ENCODE peak calls at places on chromosomes 4 and X, in seven cellular contexts. G is uterus, T is NB4, B is thyroid gland, I is lower leg skin, M is stomach, D is H1. W is an unnamed sample.
A peak's percentile ranks its signal among the peaks of the same experiment; 100 is the strongest.

GRCh38 chrX:118350715-118351114 is 4.8 kb downstream of the WDR44 start:
- DNase-seq in T (peak; percentile 52), I (no peak), G (no peak), M (no peak), B (no peak), D (no peak), W (no peak)

GRCh38 chr4:176205299-176205698 is 9.9 kb upstream of the SPATA4 start:
- DNase-seq in M (no peak), G (no peak), I (no peak), T (no peak), D (no peak), B (no peak), W (no peak)

GRCh38 chr4:963276-964225 is 9.8 kb downstream of the DGKQ start:
- DNase-seq in M (no peak), D (no peak), G (no peak), T (no peak), I (peak; percentile 85), B (no peak), W (no peak)

GRCh38 chrX:55007633-55008032 is 7.5 kb downstream of the APEX2 start:
- DNase-seq in I (no peak), M (peak; percentile 51), D (no peak), B (no peak), T (no peak), G (peak; percentile 51), W (no peak)

GRCh38 chr4:57865264-57865663 is 755.1 kb upstream of the IGFBP7 start:
- DNase-seq in M (no peak), G (no peak), B (no peak), T (no peak), D (no peak), I (no peak), W (no peak)

GRCh38 chr4:22607382-22607781 is 85.4 kb upstream of the GBA3 start:
- DNase-seq in T (peak; percentile 70), D (no peak), M (peak; percentile 61), I (no peak), G (no peak), B (peak; percentile 67), W (no peak)

GRCh38 chrX:154775611-154776349 is 13.1 kb downstream of the DKC1 start:
- DNase-seq in M (no peak), D (no peak), B (peak; percentile 91), G (no peak), T (peak; percentile 55), I (no peak), W (no peak)

GRCh38 chrX:133638285-133638684 is 223.0 kb upstream of the GPC4 start:
- DNase-seq in M (peak; percentile 35), I (no peak), D (no peak), G (no peak), B (no peak), T (no peak), W (no peak)

GRCh38 chrX:85544609-85545008 is 165.1 kb upstream of the POF1B start:
- DNase-seq in B (no peak), M (no peak), D (no peak), G (no peak), T (peak; percentile 0), I (no peak), W (no peak)

GRCh38 chr4:83876047-83876446 is 340.1 kb downstream of the GPAT3 start:
- DNase-seq in I (no peak), M (no peak), T (no peak), D (no peak), B (no peak), G (no peak), W (no peak)

DNA sequence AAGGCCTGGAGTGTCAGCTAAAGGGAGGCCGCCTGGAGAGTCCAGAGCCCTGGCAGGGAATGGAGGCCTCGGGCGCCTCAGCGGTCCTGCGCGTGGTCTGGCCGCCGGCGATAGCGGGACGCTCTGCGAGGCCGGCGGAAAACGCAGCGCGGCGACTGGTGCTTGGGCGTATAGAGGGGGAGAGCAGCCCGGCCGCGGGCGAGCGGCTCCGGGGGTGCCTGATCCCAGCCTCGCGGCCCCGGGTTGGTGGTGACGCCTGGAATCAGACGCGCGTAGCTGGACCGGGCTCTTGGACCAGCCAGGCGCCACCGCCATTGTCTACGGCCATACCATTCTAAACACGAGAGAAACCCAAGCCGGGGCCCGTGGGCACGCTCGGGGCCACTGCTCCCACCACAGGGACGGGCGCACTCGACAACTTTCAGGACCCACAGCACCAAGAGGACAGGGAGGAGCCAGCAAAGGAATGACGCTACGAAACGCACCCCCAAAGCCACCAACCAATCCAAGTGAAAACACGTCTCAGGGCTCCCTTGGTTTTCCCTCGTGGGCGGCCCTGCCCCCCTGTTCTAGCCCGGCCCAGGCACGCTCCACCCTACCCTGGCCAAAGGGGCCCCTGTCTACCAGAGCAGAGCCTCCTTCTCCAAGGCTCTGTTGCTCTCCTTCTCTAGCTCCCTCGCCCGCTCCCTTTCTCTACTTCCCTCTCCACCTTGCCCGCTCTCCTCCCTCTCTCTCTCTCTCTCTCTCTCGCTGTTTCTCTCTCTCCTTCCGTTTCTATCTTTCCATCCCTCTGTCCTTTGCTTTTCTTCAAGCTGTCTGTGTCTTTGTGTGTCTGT is 7.8 kb downstream of the FRG2 start:
- DNase-seq in G (no peak), I (no peak), D (peak; percentile 68), B (no peak), T (no peak), M (no peak), W (no peak)
- H3K4me3 ChIP-seq in G (no peak overlapping the region), I (no peak overlapping the region), D (no peak overlapping the region), B (no peak overlapping the region), T (no peak overlapping the region), M (no peak overlapping the region), W (no peak overlapping the region)

DNA sequence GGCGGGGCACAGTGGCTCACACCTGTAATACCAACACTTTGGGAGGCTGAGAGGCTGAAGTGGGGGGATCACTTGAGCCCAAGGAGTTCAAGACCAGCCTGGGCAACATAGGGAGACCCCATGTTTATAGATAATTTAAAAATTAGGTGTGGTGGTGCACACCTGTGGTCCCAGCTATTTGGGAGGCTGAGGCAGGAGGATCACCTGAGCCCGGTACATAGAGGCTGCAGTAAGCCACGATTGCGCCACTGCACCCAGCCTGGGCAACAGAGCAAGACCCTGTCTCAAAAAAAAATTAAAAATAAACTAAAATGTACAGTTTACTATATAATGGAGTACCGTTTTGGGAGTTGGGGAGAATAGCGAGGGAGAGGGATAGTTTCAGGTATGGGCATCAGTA is 4.2 kb downstream of the STAG2 start:
- DNase-seq in B (no peak), G (no peak), I (no peak), D (no peak), M (no peak), T (no peak), W (no peak)
- TF ChIP-seq POLR2A in B (no peak), G (no peak), I (no peak), D (no peak), M (no peak), T (no peak), W (no peak)

GRCh38 chrX:27964432-27964831 is 16.8 kb downstream of the DCAF8L1 start:
- DNase-seq in G (no peak), B (no peak), T (no peak), M (no peak), D (no peak), I (no peak), W (no peak)
- H3K4me3 ChIP-seq in G (no peak overlapping the region), B (no peak overlapping the region), T (no peak overlapping the region), M (no peak overlapping the region), D (no peak overlapping the region), I (no peak overlapping the region), W (no peak overlapping the region)

GRCh38 chr4:173328236-173328901 is 5.8 kb downstream of the HMGB2 start:
- DNase-seq in G (no peak), T (no peak), B (no peak), I (no peak), D (no peak), M (no peak), W (no peak)
- TF ChIP-seq POLR2A in G (no peak), T (no peak), B (no peak), I (no peak), D (no peak), M (no peak), W (no peak)

DNA sequence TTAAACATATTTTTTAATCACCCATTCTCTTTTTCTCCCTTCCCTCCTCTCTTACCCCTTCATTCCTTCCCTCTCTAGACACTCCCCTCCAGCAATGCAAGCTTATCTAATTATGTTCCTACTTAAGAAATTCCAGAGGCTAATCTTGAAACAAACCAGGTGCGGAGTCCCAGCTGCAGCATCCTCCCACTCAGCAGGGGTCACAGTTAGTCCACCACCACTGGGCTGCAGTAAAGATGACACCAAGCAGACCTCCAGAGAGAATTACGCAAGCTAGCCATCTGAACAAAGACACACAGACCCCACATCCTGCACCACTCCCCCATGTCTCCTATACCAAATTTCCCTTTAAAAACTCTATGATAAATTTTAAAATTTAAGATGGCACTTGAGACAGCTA is 13.9 kb upstream of the SEC24B start:
- DNase-seq in G (peak; percentile 28), T (peak; percentile 76), M (no peak), B (no peak), D (no peak), I (no peak), W (no peak)
- H3K4me3 ChIP-seq in G (no peak overlapping the region), T (no peak overlapping the region), M (no peak overlapping the region), B (no peak overlapping the region), D (no peak overlapping the region), I (no peak overlapping the region), W (no peak overlapping the region)

DNA sequence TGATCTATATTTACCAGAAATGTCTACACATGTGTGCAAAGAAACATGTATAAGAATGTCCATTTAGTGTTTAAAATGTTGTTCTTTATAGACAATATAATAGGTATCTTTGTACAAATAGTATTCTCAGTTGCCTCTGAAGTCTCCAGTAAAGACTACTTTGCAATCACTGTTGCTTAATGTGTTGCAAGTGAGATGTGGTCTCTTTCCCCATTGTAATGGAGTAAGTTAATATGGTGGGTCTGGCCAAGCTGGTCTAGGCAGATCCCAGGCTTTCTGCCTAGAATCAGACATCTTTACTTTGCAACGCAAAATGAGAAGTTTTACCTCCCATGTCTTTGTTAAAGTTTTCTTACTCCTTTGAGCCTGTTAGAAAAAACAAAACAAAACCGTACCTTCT is 144.8 kb downstream of the GABRA3 start:
- DNase-seq in B (no peak), I (no peak), M (no peak), T (peak; percentile 11), D (no peak), G (no peak), W (no peak)
- TF ChIP-seq POLR2A in B (no peak), I (no peak), M (no peak), T (no peak), D (no peak), G (no peak), W (no peak)

W was measured in tibial nerve.